ENCODE peak calls at places on chromosomes 4 and X, in ten cellular contexts. V is activated CD8-positive, alpha-beta T cell treated with anti-CD3 and anti-CD28 coated beads, Interleukin-2, amount 10 ng/mL, durations not matched to agents 7 days and 5 days; F is mesothelial cell of epicardium; A is epithelial cell of proximal tubule; O is hypothalamus; K is CMK; S is cardiac fibroblast; P is GM20000; R is hepatocyte; N is renal cortical epithelial cell. B is an unnamed sample.

GRCh38 chr4:99390060-99390459 is 37.5 kb upstream of the ADH1C start:
- DNase-seq in A (no peak), V (no peak), F (no peak), K (no peak), R (no peak), P (no peak), O (no peak), S (peak; percentile 68), N (no peak), B (no peak)

GRCh38 chrX:15567886-15568616 is 32.7 kb downstream of the ACE2 start:
- DNase-seq in F (no peak), P (no peak), K (no peak), N (peak; percentile 15), O (no peak), A (no peak), S (peak; percentile 29), R (peak; percentile 27), V (no peak), B (no peak)

GRCh38 chr4:25096553-25097443 is 63.5 kb downstream of the SEPSECS start:
- DNase-seq in F (no peak), K (no peak), S (no peak), V (no peak), N (no peak), P (no peak), O (no peak), R (no peak), A (no peak), B (no peak)

GRCh38 chr4:151362404-151363164 is 37.2 kb upstream of the SH3D19 start:
- DNase-seq in R (peak; percentile 92), K (peak; percentile 30), P (peak; percentile 81), S (peak; percentile 89), A (peak; percentile 30), N (peak; percentile 77), O (peak; percentile 18), V (peak; percentile 82), F (peak; percentile 81), B (peak; percentile 79)

GRCh38 chr4:52657630-52658501 is 1.2 kb downstream of the USP46 start:
- DNase-seq in F (peak; percentile 49), O (peak; percentile 14), A (no peak), V (no peak), P (no peak), N (peak; percentile 54), K (no peak), R (peak; percentile 77), S (peak; percentile 30), B (no peak)

GRCh38 chr4:69823481-69824186 is 36.3 kb downstream of the SULT1E1 start:
- DNase-seq in F (no peak), V (peak; percentile 68), P (no peak), R (peak; percentile 83), S (peak; percentile 53), K (no peak), A (no peak), N (peak; percentile 49), O (no peak), B (peak; percentile 42)

GRCh38 chr4:793941-794621 is 31.8 kb downstream of the CPLX1 start:
- DNase-seq in K (no peak), V (no peak), N (no peak), A (no peak), F (no peak), S (no peak), P (no peak), O (no peak), R (no peak), B (peak; percentile 77)

GRCh38 chr4:57607616-57608150 is 497.5 kb upstream of the IGFBP7 start:
- DNase-seq in N (peak; percentile 25), K (no peak), F (peak; percentile 42), A (no peak), P (no peak), V (no peak), O (no peak), R (peak; percentile 56), S (no peak), B (no peak)

GRCh38 chr4:5638976-5639375 is 69.4 kb downstream of the EVC2 start:
- DNase-seq in V (no peak), P (no peak), F (no peak), S (peak; percentile 91), K (no peak), N (peak; percentile 4), A (no peak), O (no peak), R (no peak), B (no peak)

GRCh38 chrX:2583194-2584162 is 82.7 kb upstream of the DHRSX start:
- DNase-seq in V (no peak), N (no peak), O (no peak), S (no peak), R (no peak), P (peak; percentile 40), A (no peak), K (no peak), F (no peak), B (no peak)

GRCh38 chr4:11376571-11376970 is 52.1 kb downstream of the HS3ST1 start:
- DNase-seq in P (no peak), V (no peak), R (no peak), N (no peak), F (no peak), K (no peak), A (no peak), S (no peak), O (no peak), B (no peak)

GRCh38 chr4:141307241-141307689 is 86.6 kb downstream of the ZNF330 start:
- DNase-seq in R (peak; percentile 60), F (peak; percentile 48), P (peak; percentile 83), A (peak; percentile 82), V (peak; percentile 85), S (peak; percentile 74), O (no peak), K (peak; percentile 89), N (peak; percentile 97), B (peak; percentile 74)

GRCh38 chr4:113397114-113397701 is 347.8 kb downstream of the ANK2 start:
- DNase-seq in O (no peak), F (no peak), P (no peak), V (no peak), K (no peak), R (peak; percentile 36), N (peak; percentile 51), A (no peak), S (peak; percentile 78), B (no peak)

GRCh38 chr4:105956566-105956965 is 61.3 kb downstream of the NPNT start:
- DNase-seq in O (no peak), V (no peak), R (no peak), S (peak; percentile 15), A (no peak), K (no peak), F (no peak), P (no peak), N (no peak), B (no peak)

GRCh38 chr4:122364700-122365404 is 14.0 kb upstream of the ADAD1 start:
- DNase-seq in R (peak; percentile 6), A (no peak), V (peak; percentile 23), N (no peak), S (no peak), P (no peak), O (no peak), K (peak; percentile 45), F (no peak), B (peak; percentile 9)

GRCh38 chrX:46268429-46268828 is 276.8 kb downstream of the ZNF674 start:
- DNase-seq in F (no peak), V (no peak), R (peak; percentile 31), O (no peak), N (peak; percentile 94), K (peak; percentile 39), A (peak; percentile 56), P (no peak), S (peak; percentile 26), B (peak; percentile 49)

GRCh38 chr4:181018998-181019397 is 1224.2 kb upstream of the TENM3 start:
- DNase-seq in K (no peak), P (no peak), S (no peak), R (no peak), N (no peak), O (no peak), A (no peak), F (no peak), V (no peak), B (no peak)

GRCh38 chrX:31266172-31267076 is 194.6 kb upstream of the FTHL17 start:
- DNase-seq in F (peak; percentile 51), P (peak; percentile 81), V (peak; percentile 20), K (no peak), S (peak; percentile 36), O (no peak), A (no peak), N (no peak), R (peak; percentile 62), B (no peak)

GRCh38 chrX:133497356-133497755 is 82.1 kb upstream of the GPC4 start:
- DNase-seq in R (peak; percentile 18), A (no peak), K (no peak), O (no peak), N (no peak), S (no peak), V (no peak), P (no peak), F (no peak), B (no peak)

GRCh38 chr4:7908668-7909067 is 31.0 kb downstream of the AFAP1 start:
- DNase-seq in K (no peak), N (no peak), R (no peak), P (no peak), O (no peak), V (no peak), A (no peak), S (no peak), F (no peak), B (peak; percentile 56)

GRCh38 chrX:84729809-84730208 is 227.6 kb upstream of the HDX start:
- DNase-seq in K (no peak), V (peak; percentile 20), R (peak; percentile 54), A (no peak), F (no peak), N (peak; percentile 4), P (peak; percentile 23), O (no peak), S (peak; percentile 52), B (peak; percentile 33)

GRCh38 chrX:46184749-46185148 is 360.5 kb downstream of the ZNF674 start:
- DNase-seq in R (no peak), K (no peak), F (no peak), V (no peak), A (no peak), O (no peak), N (no peak), S (no peak), P (no peak), B (no peak)

GRCh38 chrX:125765347-125765746 is 400.7 kb downstream of the DCAF12L2 start:
- DNase-seq in P (no peak), V (no peak), R (no peak), S (no peak), N (peak; percentile 59), F (no peak), A (peak; percentile 46), O (no peak), K (no peak), B (no peak)

GRCh38 chr4:22514001-22514400 is 1.9 kb downstream of the ADGRA3 start:
- DNase-seq in V (no peak), P (no peak), F (no peak), N (peak; percentile 92), K (no peak), R (no peak), S (peak; percentile 68), A (peak; percentile 68), O (no peak), B (no peak)

GRCh38 chr4:139419388-139419914 is 34.5 kb upstream of the RAB33B start:
- DNase-seq in F (no peak), P (no peak), K (no peak), A (no peak), N (peak; percentile 5), O (no peak), V (peak; percentile 53), S (peak; percentile 95), R (peak; percentile 19), B (peak; percentile 93)

GRCh38 chr4:139774759-139775487 is 109.3 kb downstream of the MGST2 start:
- DNase-seq in S (no peak), O (no peak), F (no peak), R (no peak), P (no peak), V (no peak), N (peak; percentile 44), A (no peak), K (no peak), B (no peak)

GRCh38 chrX:151098996-151099395 is 77.4 kb upstream of the GPR50 start:
- DNase-seq in A (no peak), O (no peak), R (no peak), P (no peak), N (no peak), S (no peak), K (no peak), F (no peak), V (no peak), B (no peak)